ENCODE peak calls at places on chromosomes 7 and 10, in five cellular contexts. One of them, this sample, is unnamed.

GRCh38 chr7:80646088-80646961 is 7.9 kb downstream of the CD36 start:
- DNase-seq in H9: no peak
- DNase-seq in mesendoderm: no peak
- DNase-seq in IMR-90: no peak
- DNase-seq in H1: no peak
- DNase-seq in this sample: no peak

GRCh38 chr7:112377607-112378006 is 72.7 kb upstream of the IFRD1 start:
- DNase-seq in IMR-90: no peak
- DNase-seq in mesendoderm: no peak
- DNase-seq in H1: no peak
- DNase-seq in H9: no peak
- DNase-seq in this sample: no peak

GRCh38 chr10:63142136-63142535 is 9.0 kb downstream of the NRBF2 start:
- DNase-seq in H9: no peak
- DNase-seq in H1: no peak
- DNase-seq in mesendoderm: no peak
- DNase-seq in IMR-90: no peak
- DNase-seq in this sample: no peak

GRCh38 chr7:115548756-115549155 is 481.8 kb downstream of the TFEC start:
- DNase-seq in H1: no peak
- DNase-seq in H9: no peak
- DNase-seq in IMR-90: no peak
- DNase-seq in mesendoderm: no peak
- DNase-seq in this sample: no peak

GRCh38 chr7:18829518-18830252 is 287.8 kb downstream of the TWIST1 start:
- DNase-seq in IMR-90: peak; percentile 68
- DNase-seq in H1: no peak
- DNase-seq in mesendoderm: no peak
- DNase-seq in H9: no peak
- DNase-seq in this sample: no peak

GRCh38 chr10:101293007-101293723 is 60.8 kb upstream of the BTRC start:
- DNase-seq in H1: peak; percentile 65
- DNase-seq in IMR-90: no peak
- DNase-seq in H9: peak; percentile 61
- DNase-seq in mesendoderm: peak; percentile 62
- DNase-seq in this sample: no peak

GRCh38 chr10:22615819-22616499 is 98.4 kb downstream of the PIP4K2A start:
- DNase-seq in mesendoderm: no peak
- DNase-seq in H9: no peak
- DNase-seq in IMR-90: no peak
- DNase-seq in H1: no peak
- DNase-seq in this sample: peak; percentile 31

GRCh38 chr10:7855205-7855604 is 36.9 kb downstream of the TAF3 start:
- DNase-seq in H9: peak; percentile 41
- DNase-seq in H1: no peak
- DNase-seq in IMR-90: no peak
- DNase-seq in mesendoderm: peak; percentile 88
- DNase-seq in this sample: peak; percentile 99

GRCh38 chr7:99000196-99000903 is 122.0 kb downstream of the TRRAP start:
- DNase-seq in H1: no peak
- DNase-seq in IMR-90: no peak
- DNase-seq in H9: no peak
- DNase-seq in mesendoderm: no peak
- DNase-seq in this sample: no peak

GRCh38 chr10:71778071-71778470 is 4.8 kb upstream of the VSIR start:
- DNase-seq in mesendoderm: no peak
- DNase-seq in H9: no peak
- DNase-seq in H1: no peak
- DNase-seq in IMR-90: no peak
- DNase-seq in this sample: no peak

GRCh38 chr10:58666024-58666423 is 153.4 kb downstream of the BICC1 start:
- DNase-seq in H9: no peak
- DNase-seq in H1: no peak
- DNase-seq in mesendoderm: no peak
- DNase-seq in IMR-90: no peak
- DNase-seq in this sample: no peak

GRCh38 chr10:73629165-73629564 is 12.1 kb downstream of the MYOZ1 start:
- DNase-seq in IMR-90: no peak
- DNase-seq in H1: no peak
- DNase-seq in H9: no peak
- DNase-seq in mesendoderm: no peak
- DNase-seq in this sample: no peak

GRCh38 chr10:5607594-5607993 is 58.8 kb downstream of the ASB13 start:
- DNase-seq in H1: no peak
- DNase-seq in mesendoderm: no peak
- DNase-seq in H9: no peak
- DNase-seq in IMR-90: no peak
- DNase-seq in this sample: no peak

GRCh38 chr10:58817499-58817898 is 304.8 kb downstream of the BICC1 start:
- DNase-seq in IMR-90: peak; percentile 43
- DNase-seq in H9: no peak
- DNase-seq in H1: no peak
- DNase-seq in mesendoderm: peak; percentile 4
- DNase-seq in this sample: no peak

GRCh38 chr10:104035107-104035816 is 50.4 kb downstream of the COL17A1 start:
- DNase-seq in H9: no peak
- DNase-seq in IMR-90: no peak
- DNase-seq in mesendoderm: no peak
- DNase-seq in H1: peak; percentile 44
- DNase-seq in this sample: no peak

GRCh38 chr7:98135984-98136383 is 29.3 kb downstream of the LMTK2 start:
- DNase-seq in mesendoderm: no peak
- DNase-seq in IMR-90: no peak
- DNase-seq in H1: no peak
- DNase-seq in H9: no peak
- DNase-seq in this sample: no peak

GRCh38 chr7:121490309-121490708 is 94.2 kb upstream of the FAM3C start:
- DNase-seq in mesendoderm: no peak
- DNase-seq in H9: no peak
- DNase-seq in IMR-90: no peak
- DNase-seq in H1: no peak
- DNase-seq in this sample: no peak

GRCh38 chr7:134421998-134422397 is 36.9 kb downstream of the AKR1B1 start:
- DNase-seq in H9: no peak
- DNase-seq in mesendoderm: peak; percentile 14
- DNase-seq in H1: no peak
- DNase-seq in IMR-90: no peak
- DNase-seq in this sample: no peak

GRCh38 chr10:72276421-72277339 is 3.0 kb downstream of the DDIT4 start:
- DNase-seq in mesendoderm: peak; percentile 52
- DNase-seq in IMR-90: peak; percentile 73
- DNase-seq in H1: no peak
- DNase-seq in H9: no peak
- DNase-seq in this sample: no peak

GRCh38 chr7:11969627-11970026 is 137.6 kb upstream of the THSD7A start:
- DNase-seq in H9: no peak
- DNase-seq in mesendoderm: peak; percentile 59
- DNase-seq in IMR-90: no peak
- DNase-seq in H1: no peak
- DNase-seq in this sample: no peak

GRCh38 chr10:120387326-120387725 is 69.7 kb upstream of the PLPP4 start:
- DNase-seq in H1: no peak
- DNase-seq in mesendoderm: no peak
- DNase-seq in H9: no peak
- DNase-seq in IMR-90: no peak
- DNase-seq in this sample: no peak

GRCh38 chr7:2943851-2944601 is 99.6 kb downstream of the CARD11 start:
- DNase-seq in H9: peak; percentile 16
- DNase-seq in IMR-90: no peak
- DNase-seq in H1: no peak
- DNase-seq in mesendoderm: no peak
- DNase-seq in this sample: no peak

GRCh38 chr7:118836933-118837332 is 612.4 kb downstream of the ANKRD7 start:
- DNase-seq in mesendoderm: no peak
- DNase-seq in H9: no peak
- DNase-seq in IMR-90: no peak
- DNase-seq in H1: no peak
- DNase-seq in this sample: no peak

GRCh38 chr7:103727982-103728610 is 261.4 kb downstream of the RELN start:
- DNase-seq in IMR-90: no peak
- DNase-seq in H9: no peak
- DNase-seq in H1: no peak
- DNase-seq in mesendoderm: no peak
- DNase-seq in this sample: no peak

GRCh38 chr10:130762481-130762880 is 549.0 kb downstream of the TCERG1L start:
- DNase-seq in H1: no peak
- DNase-seq in H9: no peak
- DNase-seq in IMR-90: no peak
- DNase-seq in mesendoderm: no peak
- DNase-seq in this sample: no peak

GRCh38 chr10:99337261-99337905 is 8.2 kb downstream of the CNNM1 start:
- DNase-seq in IMR-90: no peak
- DNase-seq in mesendoderm: no peak
- DNase-seq in H9: no peak
- DNase-seq in H1: no peak
- DNase-seq in this sample: no peak

GRCh38 chr10:110414563-110415309 is 83.0 kb upstream of the DUSP5 start:
- DNase-seq in H9: no peak
- DNase-seq in H1: no peak
- DNase-seq in IMR-90: no peak
- DNase-seq in mesendoderm: no peak
- DNase-seq in this sample: peak; percentile 78

GRCh38 chr7:132225216-132226030 is 350.8 kb downstream of the PLXNA4 start:
- DNase-seq in H9: no peak
- DNase-seq in IMR-90: no peak
- DNase-seq in mesendoderm: no peak
- DNase-seq in H1: no peak
- DNase-seq in this sample: peak; percentile 4

GRCh38 chr7:1754345-1754908 is 84.3 kb downstream of the ELFN1 start:
- DNase-seq in mesendoderm: no peak
- DNase-seq in H1: no peak
- DNase-seq in H9: no peak
- DNase-seq in IMR-90: no peak
- DNase-seq in this sample: no peak

GRCh38 chr10:3850999-3851937 is 66.3 kb upstream of the KLF6 start:
- DNase-seq in mesendoderm: peak; percentile 54
- DNase-seq in H9: no peak
- DNase-seq in H1: no peak
- DNase-seq in IMR-90: peak; percentile 85
- DNase-seq in this sample: peak; percentile 72
- H4K8ac ChIP-seq in mesendoderm: no peak overlapping the region
- H4K8ac ChIP-seq in H9: no peak overlapping the region
- H4K8ac ChIP-seq in H1: no peak overlapping the region
- H4K8ac ChIP-seq in IMR-90: peak overlapping the region; percentile 87
- H4K8ac ChIP-seq in this sample: peak overlapping the region; percentile 68

GRCh38 chr7:94295805-94296204 is 98.9 kb upstream of the COL1A2 start:
- DNase-seq in IMR-90: peak; percentile 85
- DNase-seq in H1: no peak
- DNase-seq in H9: no peak
- DNase-seq in mesendoderm: no peak
- DNase-seq in this sample: no peak
- H3K9ac ChIP-seq in IMR-90: peak overlapping the region; percentile 86
- H3K9ac ChIP-seq in H1: no peak overlapping the region
- H3K9ac ChIP-seq in H9: no peak overlapping the region
- H3K9ac ChIP-seq in mesendoderm: no peak overlapping the region
- H3K9ac ChIP-seq in this sample: no peak overlapping the region

GRCh38 chr10:13873201-13873600 is 286.4 kb downstream of the PRPF18 start:
- DNase-seq in H9: no peak
- DNase-seq in IMR-90: no peak
- DNase-seq in mesendoderm: no peak
- DNase-seq in H1: no peak
- DNase-seq in this sample: no peak

GRCh38 chr10:13882112-13882711 is 295.4 kb downstream of the PRPF18 start:
- DNase-seq in mesendoderm: peak; percentile 99
- DNase-seq in H1: peak; percentile 65
- DNase-seq in H9: peak; percentile 89
- DNase-seq in IMR-90: peak; percentile 98
- DNase-seq in this sample: peak; percentile 86

GRCh38 chr10:13872411-13872810 is 285.6 kb downstream of the PRPF18 start:
- DNase-seq in H9: no peak
- DNase-seq in IMR-90: no peak
- DNase-seq in mesendoderm: no peak
- DNase-seq in H1: no peak
- DNase-seq in this sample: no peak

GRCh38 chr10:13880760-13881159 is 294.0 kb downstream of the PRPF18 start:
- DNase-seq in H1: no peak
- DNase-seq in IMR-90: no peak
- DNase-seq in H9: no peak
- DNase-seq in mesendoderm: peak; percentile 77
- DNase-seq in this sample: no peak

GRCh38 chr10:13877154-13877909 is 290.6 kb downstream of the PRPF18 start:
- DNase-seq in IMR-90: peak; percentile 57
- DNase-seq in mesendoderm: peak; percentile 33
- DNase-seq in H9: no peak
- DNase-seq in H1: no peak
- DNase-seq in this sample: no peak
- H4K8ac ChIP-seq in IMR-90: peak overlapping the region; percentile 61
- H4K8ac ChIP-seq in mesendoderm: no peak overlapping the region
- H4K8ac ChIP-seq in H9: no peak overlapping the region
- H4K8ac ChIP-seq in H1: peak overlapping the region; percentile 71
- H4K8ac ChIP-seq in this sample: peak overlapping the region; percentile 35

GRCh38 chr7:149870274-149870673 is 3.5 kb upstream of the ATP6V0E2 start:
- DNase-seq in H9: peak; percentile 6
- DNase-seq in H1: peak; percentile 28
- DNase-seq in IMR-90: no peak
- DNase-seq in mesendoderm: no peak
- DNase-seq in this sample: no peak
- H3K9ac ChIP-seq in H9: no peak overlapping the region
- H3K9ac ChIP-seq in H1: no peak overlapping the region
- H3K9ac ChIP-seq in IMR-90: no peak overlapping the region
- H3K9ac ChIP-seq in mesendoderm: no peak overlapping the region
- H3K9ac ChIP-seq in this sample: no peak overlapping the region

This sample was measured in trophoblast cell.